ENCODE peak calls at places on chromosomes 3 and 15, in six cellular contexts. N, M, O, S, B and L are unnamed samples.

GRCh38 chr15:40843183-40843884 is 514 bp upstream of the SPINT1 start:
- DNase-seq in N (no peak), M (no peak), O (no peak), S (no peak), B (no peak), L (no peak)

GRCh38 chr15:68283401-68283800 is 5.9 kb downstream of the FEM1B start:
- DNase-seq in N (no peak), M (no peak), O (no peak), S (no peak), B (no peak), L (no peak)

GRCh38 chr15:81326466-81327212 is 2.7 kb upstream of the STARD5 start:
- DNase-seq in N (no peak), M (no peak), O (no peak), S (peak), B (no peak), L (no peak)

GRCh38 chr3:43004282-43004681 is 25.2 kb downstream of the GASK1A start:
- DNase-seq in N (no peak), M (no peak), O (no peak), S (peak), B (no peak), L (peak)

GRCh38 chr3:195250473-195251251 is 20.3 kb downstream of the XXYLT1 start:
- DNase-seq in N (no peak), M (no peak), O (no peak), S (no peak), B (no peak), L (no peak)

GRCh38 chr3:23071306-23071705 is 131.8 kb upstream of the UBE2E2 start:
- DNase-seq in N (no peak), M (no peak), O (no peak), S (no peak), B (no peak), L (no peak)

GRCh38 chr3:147305533-147306241 is 100.7 kb downstream of the ZIC4 start:
- DNase-seq in N (no peak), M (no peak), O (no peak), S (peak), B (no peak), L (peak)

GRCh38 chr3:55620361-55621025 is 133.4 kb upstream of the WNT5A start:
- DNase-seq in N (no peak), M (no peak), O (no peak), S (peak), B (no peak), L (peak)

GRCh38 chr3:126816956-126817777 is 113.1 kb downstream of the CHCHD6 start:
- DNase-seq in N (no peak), M (no peak), O (no peak), S (no peak), B (no peak), L (peak)

GRCh38 chr15:56719774-56720555 is 13.3 kb downstream of the ZNF280D start:
- DNase-seq in N (no peak), M (no peak), O (no peak), S (peak), B (no peak), L (no peak)

GRCh38 chr15:69093614-69094013 is 66.8 kb upstream of the GLCE start:
- DNase-seq in N (no peak), M (no peak), O (no peak), S (no peak), B (no peak), L (no peak)

GRCh38 chr3:44439499-44440295 is 37.8 kb downstream of the ZNF445 start:
- DNase-seq in N (peak), M (no peak), O (no peak), S (no peak), B (no peak), L (peak)

GRCh38 chr3:197561926-197562325 is 6.2 kb upstream of the BDH1 start:
- DNase-seq in N (no peak), M (no peak), O (no peak), S (no peak), B (no peak), L (no peak)

GRCh38 chr3:133887951-133888703 is 7.6 kb downstream of the RAB6B start:
- DNase-seq in N (no peak), M (no peak), O (no peak), S (no peak), B (no peak), L (peak)

GRCh38 chr15:74615313-74616019 is at the start of gene CLK3:
- DNase-seq in N (peak), M (peak), O (peak), S (peak), B (peak), L (peak)

GRCh38 chr15:69849232-69849610 is 248.5 kb downstream of the TLE3 start:
- DNase-seq in N (no peak), M (no peak), O (no peak), S (no peak), B (no peak), L (no peak)

GRCh38 chr15:60941448-60941847 is 287.7 kb downstream of the RORA start:
- DNase-seq in N (no peak), M (no peak), O (no peak), S (peak), B (no peak), L (peak)

GRCh38 chr15:44489464-44489863 is 47.5 kb upstream of the EIF3J start:
- DNase-seq in N (no peak), M (peak), O (no peak), S (peak), B (no peak), L (peak)

GRCh38 chr3:197847866-197848401 is 56.9 kb downstream of the LRCH3 start:
- DNase-seq in N (peak), M (no peak), O (no peak), S (peak), B (no peak), L (no peak)